ENCODE peak calls at places on chromosomes 12 and 14, in seven cellular contexts. J is transverse colon, K is dorsolateral prefrontal cortex, Q is left ventricle myocardium inferior, I is cortex of kidney, O is erythroblast, B is mucosa of gallbladder. T is an unnamed sample.

GRCh38 chr12:123720141-123720814 is 8.1 kb downstream of the ATP6V0A2 start:
- DNase-seq in J (no peak), K (no peak), Q (no peak), I (no peak), O (peak), B (no peak), T (no peak)

GRCh38 chr14:72894623-72895378 is 900 bp upstream of the DPF3 start:
- DNase-seq in J (peak), K (no peak), Q (peak), I (no peak), O (peak), B (no peak), T (no peak)

GRCh38 chr12:116539905-116540482 is 19.2 kb upstream of the MAP1LC3B2 start:
- DNase-seq in J (peak), K (peak), Q (peak), I (no peak), O (no peak), B (peak), T (no peak)

GRCh38 chr14:55968741-55969140 is 149.5 kb upstream of the PELI2 start:
- DNase-seq in J (no peak), K (no peak), Q (no peak), I (no peak), O (no peak), B (no peak), T (no peak)

GRCh38 chr12:110501378-110501721 is 561 bp downstream of the VPS29 start:
- DNase-seq in J (no peak), K (peak), Q (no peak), I (no peak), O (peak), B (no peak), T (no peak)

GRCh38 chr12:127650626-127651025 is 616.3 kb upstream of the TMEM132C start:
- DNase-seq in J (no peak), K (no peak), Q (no peak), I (no peak), O (no peak), B (no peak), T (no peak)

GRCh38 chr12:42609605-42610004 is 20.1 kb upstream of the PRICKLE1 start:
- DNase-seq in J (no peak), K (no peak), Q (no peak), I (no peak), O (no peak), B (no peak), T (no peak)

GRCh38 chr12:114866331-114866730 is 182.4 kb upstream of the TBX3 start:
- DNase-seq in J (no peak), K (no peak), Q (no peak), I (no peak), O (no peak), B (no peak), T (no peak)

GRCh38 chr12:107564946-107565345 is 120.7 kb upstream of the PWP1 start:
- DNase-seq in J (no peak), K (no peak), Q (no peak), I (no peak), O (peak), B (no peak), T (no peak)

GRCh38 chr14:33556382-33557121 is 394.3 kb downstream of the EGLN3 start:
- DNase-seq in J (no peak), K (no peak), Q (no peak), I (no peak), O (no peak), B (no peak), T (no peak)

GRCh38 chr14:92659765-92660561 is 88.5 kb downstream of the LGMN start:
- DNase-seq in J (peak), K (no peak), Q (peak), I (no peak), O (no peak), B (peak), T (no peak)

GRCh38 chr12:104827587-104827986 is 130.5 kb downstream of the SLC41A2 start:
- DNase-seq in J (no peak), K (no peak), Q (no peak), I (no peak), O (peak), B (no peak), T (no peak)

GRCh38 chr14:75547552-75548250 is 25.4 kb downstream of the BATF start:
- DNase-seq in J (no peak), K (no peak), Q (no peak), I (no peak), O (no peak), B (no peak), T (no peak)

GRCh38 chr12:46266869-46267617 is 1.8 kb downstream of the SLC38A1 start:
- DNase-seq in J (peak), K (peak), Q (peak), I (no peak), O (peak), B (peak), T (peak)

GRCh38 chr12:96239711-96240234 is 45.6 kb downstream of the ELK3 start:
- DNase-seq in J (peak), K (no peak), Q (peak), I (no peak), O (no peak), B (peak), T (no peak)

GRCh38 chr12:96176575-96176974 is 17.6 kb upstream of the ELK3 start:
- DNase-seq in J (no peak), K (no peak), Q (no peak), I (no peak), O (no peak), B (no peak), T (no peak)